ENCODE peak calls at places on chromosome 3, in ten cellular contexts. Q, J, E, I, N, K, U, Y, G and T are unnamed samples.

GRCh38 chr3:44078863-44079262 is 162.8 kb upstream of the TOPAZ1 start:
- DNase-seq in I (no peak), G (no peak), K (no peak), U (no peak), N (no peak), E (no peak), Q (no peak), Y (no peak), J (no peak), T (peak; percentile 62)

GRCh38 chr3:106765342-106765741 is 611.9 kb upstream of the CCDC54 start:
- DNase-seq in J (no peak), Q (no peak), Y (peak; percentile 82), K (no peak), U (no peak), G (no peak), E (no peak), I (no peak), N (peak; percentile 98), T (no peak)

GRCh38 chr3:186630950-186631624 is 9.1 kb upstream of the FETUB start:
- DNase-seq in I (no peak), Y (no peak), J (no peak), N (no peak), Q (no peak), U (no peak), K (no peak), G (no peak), E (no peak), T (peak; percentile 28)

GRCh38 chr3:49867400-49867799 is 2.3 kb downstream of the CAMKV start:
- DNase-seq in E (no peak), J (no peak), K (no peak), Q (no peak), I (no peak), G (no peak), U (no peak), Y (no peak), N (no peak), T (no peak)

GRCh38 chr3:9246196-9246595 is 3.2 kb downstream of the SRGAP3 start:
- DNase-seq in K (no peak), N (no peak), Y (no peak), U (no peak), G (no peak), J (no peak), Q (no peak), I (no peak), E (no peak), T (no peak)

GRCh38 chr3:63462732-63463131 is 184.6 kb downstream of the SYNPR start:
- DNase-seq in U (no peak), Q (no peak), I (no peak), E (no peak), N (no peak), J (no peak), K (no peak), G (no peak), Y (no peak), T (no peak)

GRCh38 chr3:3127432-3128010 is 781 bp downstream of the TRNT1 start:
- DNase-seq in I (peak; percentile 24), U (no peak), K (peak; percentile 22), G (no peak), Q (no peak), J (no peak), E (no peak), N (peak; percentile 5), Y (no peak), T (no peak)

GRCh38 chr3:87834327-87834726 is 224.5 kb downstream of the CGGBP1 start:
- DNase-seq in Q (no peak), K (no peak), N (no peak), Y (no peak), U (no peak), J (no peak), I (no peak), E (no peak), G (no peak), T (no peak)

GRCh38 chr3:122102191-122102935 is 47.2 kb downstream of the CD86 start:
- DNase-seq in E (no peak), N (peak; percentile 56), G (no peak), J (no peak), K (no peak), Q (no peak), Y (no peak), I (no peak), U (no peak), T (no peak)

GRCh38 chr3:164918915-164919314 is 159.4 kb downstream of the SI start:
- DNase-seq in G (no peak), Y (no peak), U (no peak), J (no peak), E (no peak), N (no peak), Q (no peak), I (no peak), K (no peak), T (no peak)

GRCh38 chr3:69012836-69013255 is 638 bp downstream of the EOGT start:
- DNase-seq in E (peak; percentile 49), I (peak; percentile 20), J (no peak), U (no peak), Q (peak; percentile 46), K (peak; percentile 48), G (peak; percentile 78), N (no peak), Y (no peak), T (no peak)

GRCh38 chr3:165491487-165491886 is 295.3 kb upstream of the SLITRK3 start:
- DNase-seq in I (no peak), Q (no peak), J (no peak), N (no peak), G (no peak), U (no peak), Y (no peak), K (no peak), E (no peak), T (no peak)

GRCh38 chr3:114319453-114319852 is 25.6 kb downstream of the TIGIT start:
- DNase-seq in N (peak; percentile 49), U (no peak), J (no peak), K (no peak), Q (no peak), I (no peak), E (no peak), G (no peak), Y (peak; percentile 90), T (no peak)

GRCh38 chr3:171225698-171226097 is 199.2 kb upstream of the SLC2A2 start:
- DNase-seq in Q (no peak), K (no peak), Y (no peak), N (peak; percentile 71), E (no peak), J (no peak), G (no peak), I (no peak), U (no peak), T (no peak)

GRCh38 chr3:57386307-57386706 is 93.8 kb upstream of the ASB14 start:
- DNase-seq in J (no peak), Q (no peak), U (no peak), E (no peak), Y (no peak), I (no peak), K (no peak), G (no peak), N (no peak), T (no peak)

GRCh38 chr3:133054572-133054971 is 16.4 kb downstream of the TMEM108 start:
- DNase-seq in Q (no peak), J (no peak), U (no peak), E (no peak), G (no peak), Y (no peak), K (no peak), N (no peak), I (no peak), T (no peak)

GRCh38 chr3:133058243-133058642 is 20.1 kb downstream of the TMEM108 start:
- DNase-seq in Y (no peak), N (no peak), I (no peak), Q (no peak), G (no peak), K (no peak), J (no peak), E (no peak), U (no peak), T (no peak)

DNA sequence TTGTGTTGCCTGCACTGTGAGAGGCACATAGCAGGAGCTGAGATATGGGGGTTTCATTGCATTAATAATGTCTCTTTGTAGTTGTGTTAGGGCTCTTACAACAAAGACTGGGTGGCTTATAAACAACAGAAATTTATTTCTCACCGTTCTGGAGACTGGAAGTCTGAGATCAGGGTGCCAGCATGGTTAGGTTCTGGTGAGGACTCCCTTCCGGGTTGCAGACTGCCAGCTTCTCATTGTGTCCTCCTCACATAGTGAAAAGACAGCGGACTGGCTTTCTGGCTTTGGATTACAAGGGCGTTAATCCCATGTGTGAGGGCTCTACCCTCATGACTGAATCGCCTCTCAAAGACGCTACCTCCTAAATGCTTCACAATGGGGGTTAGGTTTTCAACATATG is 20.6 kb downstream of the TMEM108 start:
- DNase-seq in Q (no peak), G (no peak), U (no peak), K (no peak), Y (no peak), I (no peak), N (no peak), J (no peak), E (no peak), T (no peak)
- H3K4me1 ChIP-seq in Q (no peaks in the 10 kb centered on the region), G (no peaks in the 10 kb centered on the region), U (no peaks in the 10 kb centered on the region), K (no peaks in the 10 kb centered on the region), Y (no peaks in the 10 kb centered on the region), I (no peaks in the 10 kb centered on the region), N (no peaks in the 10 kb centered on the region), J (no peaks in the 10 kb centered on the region), E (no peaks in the 10 kb centered on the region), T (no peaks in the 10 kb centered on the region)

GRCh38 chr3:124063168-124063909 is 71.4 kb upstream of the ROPN1 start:
- DNase-seq in K (no peak), G (no peak), Y (no peak), Q (no peak), N (no peak), E (no peak), I (no peak), U (no peak), J (no peak), T (no peak)

GRCh38 chr3:124059580-124059979 is 67.7 kb upstream of the ROPN1 start:
- DNase-seq in G (no peak), J (no peak), N (no peak), Y (no peak), I (no peak), K (no peak), E (no peak), Q (no peak), U (no peak), T (no peak)

GRCh38 chr3:124064050-124064449 is 72.1 kb upstream of the ROPN1 start:
- DNase-seq in U (no peak), Y (no peak), N (no peak), E (no peak), J (no peak), I (no peak), G (no peak), Q (no peak), K (no peak), T (no peak)
- H3K4me1 ChIP-seq in U (no peaks in the 10 kb centered on the region), Y (no peaks in the 10 kb centered on the region), N (no peaks in the 10 kb centered on the region), E (peaks cover 23% of the 10 kb centered on the region), J (no peaks in the 10 kb centered on the region), I (no peaks in the 10 kb centered on the region), G (peaks cover 19% of the 10 kb centered on the region), Q (peaks cover 25% of the 10 kb centered on the region), K (no peaks in the 10 kb centered on the region), T (peaks cover 14% of the 10 kb centered on the region)

GRCh38 chr3:177692304-177692703 is 495.0 kb upstream of the TBL1XR1 start:
- DNase-seq in E (no peak), I (no peak), K (no peak), Y (no peak), Q (no peak), G (no peak), U (no peak), N (no peak), J (no peak), T (no peak)
- H3K4me1 ChIP-seq in E (peaks cover 3% of the 10 kb centered on the region), I (no peaks in the 10 kb centered on the region), K (no peaks in the 10 kb centered on the region), Y (no peaks in the 10 kb centered on the region), Q (peaks cover 4% of the 10 kb centered on the region), G (no peaks in the 10 kb centered on the region), U (no peaks in the 10 kb centered on the region), N (no peaks in the 10 kb centered on the region), J (peaks cover 30% of the 10 kb centered on the region), T (peaks cover 9% of the 10 kb centered on the region)

GRCh38 chr3:111547645-111548044 is 5.6 kb downstream of the CD96 start:
- DNase-seq in N (no peak), E (no peak), Y (no peak), G (no peak), K (no peak), J (no peak), U (peak; percentile 82), I (peak; percentile 1), Q (no peak), T (no peak)
- H3K4me1 ChIP-seq in N (no peaks in the 10 kb centered on the region), E (no peaks in the 10 kb centered on the region), Y (peaks cover 15% of the 10 kb centered on the region), G (no peaks in the 10 kb centered on the region), K (no peaks in the 10 kb centered on the region), J (no peaks in the 10 kb centered on the region), U (peaks cover 66% of the 10 kb centered on the region), I (peaks cover 4% of the 10 kb centered on the region), Q (no peaks in the 10 kb centered on the region), T (no peaks in the 10 kb centered on the region)